ENCODE peak calls at places on chromosomes 3 and 15, in ten cellular contexts. One of them, this sample, is unnamed.

GRCh38 chr15:35519536-35520149 is 26.3 kb downstream of the DPH6 start:
- DNase-seq in CD8-positive, alpha-beta T cell: no peak
- DNase-seq in kidney glomerular epithelial cell: peak; percentile 68
- DNase-seq in upper lobe of right lung: no peak
- DNase-seq in stimulated activated CD8-positive, alpha-beta memory T cell treated with anti-CD3 and anti-CD28 coated beads, Interleukin-4, amount 100 ng/mL, for 1 hour: no peak
- DNase-seq in left ventricle myocardium inferior: no peak
- DNase-seq in GM19239: no peak
- DNase-seq in neural crest cell: no peak
- DNase-seq in left ventricle myocardium superior: no peak
- DNase-seq in renal cortical epithelial cell: peak; percentile 56
- DNase-seq in this sample: no peak

GRCh38 chr3:177760803-177761202 is 563.5 kb upstream of the TBL1XR1 start:
- DNase-seq in CD8-positive, alpha-beta T cell: no peak
- DNase-seq in kidney glomerular epithelial cell: no peak
- DNase-seq in upper lobe of right lung: no peak
- DNase-seq in stimulated activated CD8-positive, alpha-beta memory T cell treated with anti-CD3 and anti-CD28 coated beads, Interleukin-4, amount 100 ng/mL, for 1 hour: no peak
- DNase-seq in left ventricle myocardium inferior: no peak
- DNase-seq in GM19239: no peak
- DNase-seq in neural crest cell: no peak
- DNase-seq in left ventricle myocardium superior: no peak
- DNase-seq in renal cortical epithelial cell: no peak
- DNase-seq in this sample: no peak

GRCh38 chr15:92772626-92773244 is 117.2 kb upstream of the FAM174B start:
- DNase-seq in CD8-positive, alpha-beta T cell: no peak
- DNase-seq in kidney glomerular epithelial cell: no peak
- DNase-seq in upper lobe of right lung: no peak
- DNase-seq in stimulated activated CD8-positive, alpha-beta memory T cell treated with anti-CD3 and anti-CD28 coated beads, Interleukin-4, amount 100 ng/mL, for 1 hour: no peak
- DNase-seq in left ventricle myocardium inferior: no peak
- DNase-seq in GM19239: no peak
- DNase-seq in neural crest cell: no peak
- DNase-seq in left ventricle myocardium superior: no peak
- DNase-seq in renal cortical epithelial cell: no peak
- DNase-seq in this sample: no peak

GRCh38 chr3:134797080-134797801 is 2.2 kb downstream of the EPHB1 start:
- DNase-seq in CD8-positive, alpha-beta T cell: no peak
- DNase-seq in kidney glomerular epithelial cell: no peak
- DNase-seq in upper lobe of right lung: no peak
- DNase-seq in stimulated activated CD8-positive, alpha-beta memory T cell treated with anti-CD3 and anti-CD28 coated beads, Interleukin-4, amount 100 ng/mL, for 1 hour: no peak
- DNase-seq in left ventricle myocardium inferior: no peak
- DNase-seq in GM19239: no peak
- DNase-seq in neural crest cell: peak; percentile 6
- DNase-seq in left ventricle myocardium superior: no peak
- DNase-seq in renal cortical epithelial cell: no peak
- DNase-seq in this sample: peak; percentile 30

GRCh38 chr3:54696313-54696712 is 231.5 kb downstream of the LRTM1 start:
- DNase-seq in CD8-positive, alpha-beta T cell: no peak
- DNase-seq in kidney glomerular epithelial cell: peak; percentile 43
- DNase-seq in upper lobe of right lung: no peak
- DNase-seq in stimulated activated CD8-positive, alpha-beta memory T cell treated with anti-CD3 and anti-CD28 coated beads, Interleukin-4, amount 100 ng/mL, for 1 hour: no peak
- DNase-seq in left ventricle myocardium inferior: no peak
- DNase-seq in GM19239: no peak
- DNase-seq in neural crest cell: no peak
- DNase-seq in left ventricle myocardium superior: no peak
- DNase-seq in renal cortical epithelial cell: peak; percentile 82
- DNase-seq in this sample: no peak

GRCh38 chr3:146468234-146468931 is 978 bp downstream of the PLSCR2 start:
- DNase-seq in CD8-positive, alpha-beta T cell: no peak
- DNase-seq in kidney glomerular epithelial cell: no peak
- DNase-seq in upper lobe of right lung: no peak
- DNase-seq in stimulated activated CD8-positive, alpha-beta memory T cell treated with anti-CD3 and anti-CD28 coated beads, Interleukin-4, amount 100 ng/mL, for 1 hour: no peak
- DNase-seq in left ventricle myocardium inferior: no peak
- DNase-seq in GM19239: no peak
- DNase-seq in neural crest cell: no peak
- DNase-seq in left ventricle myocardium superior: no peak
- DNase-seq in renal cortical epithelial cell: peak; percentile 1
- DNase-seq in this sample: no peak

GRCh38 chr3:127209840-127210653 is 17.1 kb downstream of the PRR23E start:
- DNase-seq in CD8-positive, alpha-beta T cell: no peak
- DNase-seq in kidney glomerular epithelial cell: no peak
- DNase-seq in upper lobe of right lung: no peak
- DNase-seq in stimulated activated CD8-positive, alpha-beta memory T cell treated with anti-CD3 and anti-CD28 coated beads, Interleukin-4, amount 100 ng/mL, for 1 hour: no peak
- DNase-seq in left ventricle myocardium inferior: no peak
- DNase-seq in GM19239: no peak
- DNase-seq in neural crest cell: no peak
- DNase-seq in left ventricle myocardium superior: no peak
- DNase-seq in renal cortical epithelial cell: no peak
- DNase-seq in this sample: no peak

GRCh38 chr3:64462203-64463120 is 225.3 kb downstream of the ADAMTS9 start:
- DNase-seq in CD8-positive, alpha-beta T cell: no peak
- DNase-seq in kidney glomerular epithelial cell: peak; percentile 41
- DNase-seq in upper lobe of right lung: no peak
- DNase-seq in stimulated activated CD8-positive, alpha-beta memory T cell treated with anti-CD3 and anti-CD28 coated beads, Interleukin-4, amount 100 ng/mL, for 1 hour: no peak
- DNase-seq in left ventricle myocardium inferior: no peak
- DNase-seq in GM19239: no peak
- DNase-seq in neural crest cell: no peak
- DNase-seq in left ventricle myocardium superior: no peak
- DNase-seq in renal cortical epithelial cell: peak; percentile 59
- DNase-seq in this sample: no peak

GRCh38 chr3:124207873-124208473 is 216.0 kb upstream of the ROPN1 start:
- DNase-seq in CD8-positive, alpha-beta T cell: no peak
- DNase-seq in kidney glomerular epithelial cell: no peak
- DNase-seq in upper lobe of right lung: no peak
- DNase-seq in stimulated activated CD8-positive, alpha-beta memory T cell treated with anti-CD3 and anti-CD28 coated beads, Interleukin-4, amount 100 ng/mL, for 1 hour: no peak
- DNase-seq in left ventricle myocardium inferior: no peak
- DNase-seq in GM19239: peak; percentile 4
- DNase-seq in neural crest cell: no peak
- DNase-seq in left ventricle myocardium superior: no peak
- DNase-seq in renal cortical epithelial cell: no peak
- DNase-seq in this sample: no peak

GRCh38 chr3:155230382-155230781 is 63.1 kb downstream of the STRIT1 start:
- DNase-seq in CD8-positive, alpha-beta T cell: no peak
- DNase-seq in kidney glomerular epithelial cell: no peak
- DNase-seq in upper lobe of right lung: no peak
- DNase-seq in stimulated activated CD8-positive, alpha-beta memory T cell treated with anti-CD3 and anti-CD28 coated beads, Interleukin-4, amount 100 ng/mL, for 1 hour: no peak
- DNase-seq in left ventricle myocardium inferior: no peak
- DNase-seq in GM19239: no peak
- DNase-seq in neural crest cell: no peak
- DNase-seq in left ventricle myocardium superior: no peak
- DNase-seq in renal cortical epithelial cell: peak; percentile 74
- DNase-seq in this sample: no peak

GRCh38 chr15:57444877-57445513 is 68.7 kb downstream of the CGNL1 start:
- DNase-seq in CD8-positive, alpha-beta T cell: no peak
- DNase-seq in kidney glomerular epithelial cell: no peak
- DNase-seq in upper lobe of right lung: no peak
- DNase-seq in stimulated activated CD8-positive, alpha-beta memory T cell treated with anti-CD3 and anti-CD28 coated beads, Interleukin-4, amount 100 ng/mL, for 1 hour: no peak
- DNase-seq in left ventricle myocardium inferior: no peak
- DNase-seq in GM19239: no peak
- DNase-seq in neural crest cell: no peak
- DNase-seq in left ventricle myocardium superior: no peak
- DNase-seq in renal cortical epithelial cell: peak; percentile 68
- DNase-seq in this sample: no peak

GRCh38 chr3:58049143-58049785 is 41.0 kb downstream of the FLNB start:
- DNase-seq in CD8-positive, alpha-beta T cell: no peak
- DNase-seq in kidney glomerular epithelial cell: peak; percentile 99
- DNase-seq in upper lobe of right lung: no peak
- DNase-seq in stimulated activated CD8-positive, alpha-beta memory T cell treated with anti-CD3 and anti-CD28 coated beads, Interleukin-4, amount 100 ng/mL, for 1 hour: no peak
- DNase-seq in left ventricle myocardium inferior: peak; percentile 35
- DNase-seq in GM19239: no peak
- DNase-seq in neural crest cell: no peak
- DNase-seq in left ventricle myocardium superior: no peak
- DNase-seq in renal cortical epithelial cell: peak; percentile 99
- DNase-seq in this sample: peak; percentile 59

GRCh38 chr3:72912532-72912931 is 24.7 kb downstream of the GXYLT2 start:
- DNase-seq in CD8-positive, alpha-beta T cell: no peak
- DNase-seq in kidney glomerular epithelial cell: no peak
- DNase-seq in upper lobe of right lung: no peak
- DNase-seq in stimulated activated CD8-positive, alpha-beta memory T cell treated with anti-CD3 and anti-CD28 coated beads, Interleukin-4, amount 100 ng/mL, for 1 hour: no peak
- DNase-seq in left ventricle myocardium inferior: no peak
- DNase-seq in GM19239: no peak
- DNase-seq in neural crest cell: no peak
- DNase-seq in left ventricle myocardium superior: no peak
- DNase-seq in renal cortical epithelial cell: no peak
- DNase-seq in this sample: no peak

GRCh38 chr3:38545396-38545949 is 49.3 kb downstream of the EXOG start:
- DNase-seq in CD8-positive, alpha-beta T cell: no peak
- DNase-seq in kidney glomerular epithelial cell: no peak
- DNase-seq in upper lobe of right lung: no peak
- DNase-seq in stimulated activated CD8-positive, alpha-beta memory T cell treated with anti-CD3 and anti-CD28 coated beads, Interleukin-4, amount 100 ng/mL, for 1 hour: no peak
- DNase-seq in left ventricle myocardium inferior: no peak
- DNase-seq in GM19239: no peak
- DNase-seq in neural crest cell: no peak
- DNase-seq in left ventricle myocardium superior: no peak
- DNase-seq in renal cortical epithelial cell: no peak
- DNase-seq in this sample: no peak

GRCh38 chr3:156812521-156813335 is 13.4 kb upstream of the LEKR1 start:
- DNase-seq in CD8-positive, alpha-beta T cell: no peak
- DNase-seq in kidney glomerular epithelial cell: peak; percentile 12
- DNase-seq in upper lobe of right lung: no peak
- DNase-seq in stimulated activated CD8-positive, alpha-beta memory T cell treated with anti-CD3 and anti-CD28 coated beads, Interleukin-4, amount 100 ng/mL, for 1 hour: no peak
- DNase-seq in left ventricle myocardium inferior: no peak
- DNase-seq in GM19239: no peak
- DNase-seq in neural crest cell: no peak
- DNase-seq in left ventricle myocardium superior: no peak
- DNase-seq in renal cortical epithelial cell: peak; percentile 73
- DNase-seq in this sample: no peak

GRCh38 chr15:84099181-84099580 is 136.4 kb upstream of the GOLGA6L4 start:
- DNase-seq in CD8-positive, alpha-beta T cell: no peak
- DNase-seq in kidney glomerular epithelial cell: peak; percentile 16
- DNase-seq in upper lobe of right lung: no peak
- DNase-seq in stimulated activated CD8-positive, alpha-beta memory T cell treated with anti-CD3 and anti-CD28 coated beads, Interleukin-4, amount 100 ng/mL, for 1 hour: no peak
- DNase-seq in left ventricle myocardium inferior: peak; percentile 39
- DNase-seq in GM19239: no peak
- DNase-seq in neural crest cell: no peak
- DNase-seq in left ventricle myocardium superior: peak; percentile 59
- DNase-seq in renal cortical epithelial cell: peak; percentile 58
- DNase-seq in this sample: no peak

GRCh38 chr3:105997800-105998526 is 129.2 kb upstream of the CBLB start:
- DNase-seq in CD8-positive, alpha-beta T cell: no peak
- DNase-seq in kidney glomerular epithelial cell: peak; percentile 2
- DNase-seq in upper lobe of right lung: no peak
- DNase-seq in stimulated activated CD8-positive, alpha-beta memory T cell treated with anti-CD3 and anti-CD28 coated beads, Interleukin-4, amount 100 ng/mL, for 1 hour: no peak
- DNase-seq in left ventricle myocardium inferior: no peak
- DNase-seq in GM19239: no peak
- DNase-seq in neural crest cell: no peak
- DNase-seq in left ventricle myocardium superior: no peak
- DNase-seq in renal cortical epithelial cell: peak; percentile 88
- DNase-seq in this sample: no peak

GRCh38 chr3:107690522-107691138 is 167.9 kb downstream of the BBX start:
- DNase-seq in CD8-positive, alpha-beta T cell: no peak
- DNase-seq in kidney glomerular epithelial cell: peak; percentile 33
- DNase-seq in upper lobe of right lung: no peak
- DNase-seq in stimulated activated CD8-positive, alpha-beta memory T cell treated with anti-CD3 and anti-CD28 coated beads, Interleukin-4, amount 100 ng/mL, for 1 hour: no peak
- DNase-seq in left ventricle myocardium inferior: no peak
- DNase-seq in GM19239: no peak
- DNase-seq in neural crest cell: no peak
- DNase-seq in left ventricle myocardium superior: no peak
- DNase-seq in renal cortical epithelial cell: peak; percentile 68
- DNase-seq in this sample: no peak

GRCh38 chr3:49346797-49347251 is 7.0 kb upstream of the USP4 start:
- DNase-seq in CD8-positive, alpha-beta T cell: no peak
- DNase-seq in kidney glomerular epithelial cell: no peak
- DNase-seq in upper lobe of right lung: no peak
- DNase-seq in stimulated activated CD8-positive, alpha-beta memory T cell treated with anti-CD3 and anti-CD28 coated beads, Interleukin-4, amount 100 ng/mL, for 1 hour: no peak
- DNase-seq in left ventricle myocardium inferior: no peak
- DNase-seq in GM19239: no peak
- DNase-seq in neural crest cell: no peak
- DNase-seq in left ventricle myocardium superior: no peak
- DNase-seq in renal cortical epithelial cell: peak; percentile 24
- DNase-seq in this sample: no peak